ENCODE peak calls at places on chromosomes 4 and X, in ten cellular contexts. One of them, this sample, is unnamed.
A peak's percentile ranks its signal among the peaks of the same experiment; 100 is the strongest.

GRCh38 chrX:154545673-154546274 is 872 bp downstream of the G6PD start:
- DNase-seq in stomach: no peak
- DNase-seq in RWPE2: no peak
- DNase-seq in colonic mucosa: no peak
- DNase-seq in right lobe of liver: no peak
- DNase-seq in brain microvascular endothelial cell: no peak
- DNase-seq in mucosa of descending colon: peak; percentile 53
- DNase-seq in body of pancreas: no peak
- DNase-seq in fibroblast of the aortic adventitia: no peak
- DNase-seq in epithelial cell of esophagus: no peak
- DNase-seq in this sample: no peak

GRCh38 chr4:86815653-86816052 is 33.5 kb downstream of the SLC10A6 start:
- DNase-seq in mucosa of descending colon: no peak
- DNase-seq in right lobe of liver: no peak
- DNase-seq in colonic mucosa: no peak
- DNase-seq in body of pancreas: no peak
- DNase-seq in brain microvascular endothelial cell: no peak
- DNase-seq in stomach: no peak
- DNase-seq in epithelial cell of esophagus: no peak
- DNase-seq in RWPE2: no peak
- DNase-seq in fibroblast of the aortic adventitia: no peak
- DNase-seq in this sample: no peak

GRCh38 chrX:50718791-50719190 is 95.2 kb downstream of the SHROOM4 start:
- DNase-seq in right lobe of liver: no peak
- DNase-seq in mucosa of descending colon: no peak
- DNase-seq in colonic mucosa: no peak
- DNase-seq in RWPE2: no peak
- DNase-seq in fibroblast of the aortic adventitia: no peak
- DNase-seq in brain microvascular endothelial cell: no peak
- DNase-seq in epithelial cell of esophagus: no peak
- DNase-seq in body of pancreas: no peak
- DNase-seq in stomach: no peak
- DNase-seq in this sample: no peak

GRCh38 chrX:106952988-106953387 is 32.8 kb downstream of the CLDN2 start:
- DNase-seq in stomach: no peak
- DNase-seq in RWPE2: no peak
- DNase-seq in body of pancreas: no peak
- DNase-seq in fibroblast of the aortic adventitia: peak; percentile 54
- DNase-seq in right lobe of liver: no peak
- DNase-seq in colonic mucosa: no peak
- DNase-seq in epithelial cell of esophagus: peak; percentile 24
- DNase-seq in mucosa of descending colon: no peak
- DNase-seq in brain microvascular endothelial cell: no peak
- DNase-seq in this sample: peak; percentile 41

GRCh38 chr4:1505511-1506451 is 99.5 kb upstream of the NKX1-1 start:
- DNase-seq in epithelial cell of esophagus: no peak
- DNase-seq in fibroblast of the aortic adventitia: no peak
- DNase-seq in stomach: no peak
- DNase-seq in colonic mucosa: no peak
- DNase-seq in RWPE2: peak; percentile 37
- DNase-seq in brain microvascular endothelial cell: no peak
- DNase-seq in right lobe of liver: no peak
- DNase-seq in body of pancreas: no peak
- DNase-seq in mucosa of descending colon: no peak
- DNase-seq in this sample: no peak

GRCh38 chr4:16496501-16496900 is 270.2 kb upstream of the TAPT1 start:
- DNase-seq in brain microvascular endothelial cell: peak; percentile 42
- DNase-seq in right lobe of liver: no peak
- DNase-seq in mucosa of descending colon: no peak
- DNase-seq in RWPE2: no peak
- DNase-seq in epithelial cell of esophagus: peak; percentile 35
- DNase-seq in stomach: no peak
- DNase-seq in colonic mucosa: no peak
- DNase-seq in body of pancreas: no peak
- DNase-seq in fibroblast of the aortic adventitia: peak; percentile 62
- DNase-seq in this sample: peak; percentile 70

GRCh38 chrX:2423899-2424298 is 76.9 kb downstream of the DHRSX start:
- DNase-seq in mucosa of descending colon: no peak
- DNase-seq in RWPE2: no peak
- DNase-seq in brain microvascular endothelial cell: no peak
- DNase-seq in right lobe of liver: no peak
- DNase-seq in colonic mucosa: no peak
- DNase-seq in body of pancreas: no peak
- DNase-seq in epithelial cell of esophagus: no peak
- DNase-seq in stomach: no peak
- DNase-seq in fibroblast of the aortic adventitia: no peak
- DNase-seq in this sample: no peak

GRCh38 chrX:12741416-12741815 is 49.8 kb upstream of the PRPS2 start:
- DNase-seq in stomach: no peak
- DNase-seq in mucosa of descending colon: no peak
- DNase-seq in right lobe of liver: no peak
- DNase-seq in colonic mucosa: no peak
- DNase-seq in body of pancreas: no peak
- DNase-seq in fibroblast of the aortic adventitia: no peak
- DNase-seq in epithelial cell of esophagus: peak; percentile 91
- DNase-seq in brain microvascular endothelial cell: no peak
- DNase-seq in RWPE2: peak; percentile 38
- DNase-seq in this sample: peak; percentile 1

GRCh38 chr4:123838426-123838825 is 441.8 kb downstream of the SPRY1 start:
- DNase-seq in mucosa of descending colon: no peak
- DNase-seq in body of pancreas: no peak
- DNase-seq in brain microvascular endothelial cell: no peak
- DNase-seq in fibroblast of the aortic adventitia: no peak
- DNase-seq in stomach: no peak
- DNase-seq in epithelial cell of esophagus: no peak
- DNase-seq in RWPE2: no peak
- DNase-seq in right lobe of liver: no peak
- DNase-seq in colonic mucosa: no peak
- DNase-seq in this sample: peak; percentile 45

GRCh38 chrX:120365320-120365719 is 3.4 kb downstream of the ATP1B4 start:
- DNase-seq in stomach: peak; percentile 63
- DNase-seq in body of pancreas: peak; percentile 52
- DNase-seq in mucosa of descending colon: peak; percentile 44
- DNase-seq in RWPE2: no peak
- DNase-seq in brain microvascular endothelial cell: no peak
- DNase-seq in fibroblast of the aortic adventitia: peak; percentile 5
- DNase-seq in epithelial cell of esophagus: peak; percentile 11
- DNase-seq in right lobe of liver: peak; percentile 47
- DNase-seq in colonic mucosa: peak; percentile 47
- DNase-seq in this sample: peak; percentile 14

GRCh38 chr4:52253025-52253424 is 201.9 kb downstream of the SPATA18 start:
- DNase-seq in colonic mucosa: no peak
- DNase-seq in epithelial cell of esophagus: no peak
- DNase-seq in fibroblast of the aortic adventitia: no peak
- DNase-seq in right lobe of liver: no peak
- DNase-seq in brain microvascular endothelial cell: no peak
- DNase-seq in mucosa of descending colon: no peak
- DNase-seq in RWPE2: no peak
- DNase-seq in body of pancreas: no peak
- DNase-seq in stomach: no peak
- DNase-seq in this sample: no peak

GRCh38 chrX:129318375-129318774 is 204.9 kb downstream of the SMARCA1 start:
- DNase-seq in right lobe of liver: no peak
- DNase-seq in colonic mucosa: peak; percentile 23
- DNase-seq in RWPE2: no peak
- DNase-seq in brain microvascular endothelial cell: peak; percentile 26
- DNase-seq in epithelial cell of esophagus: peak; percentile 36
- DNase-seq in body of pancreas: no peak
- DNase-seq in fibroblast of the aortic adventitia: peak; percentile 26
- DNase-seq in mucosa of descending colon: no peak
- DNase-seq in stomach: no peak
- DNase-seq in this sample: peak; percentile 29

GRCh38 chr4:147194107-147194506 is 248.4 kb upstream of the TTC29 start:
- DNase-seq in RWPE2: no peak
- DNase-seq in brain microvascular endothelial cell: peak; percentile 38
- DNase-seq in colonic mucosa: no peak
- DNase-seq in body of pancreas: no peak
- DNase-seq in mucosa of descending colon: no peak
- DNase-seq in stomach: no peak
- DNase-seq in epithelial cell of esophagus: no peak
- DNase-seq in right lobe of liver: no peak
- DNase-seq in fibroblast of the aortic adventitia: peak; percentile 14
- DNase-seq in this sample: no peak

GRCh38 chrX:63754141-63754859 is 30.7 kb downstream of the ARHGEF9 start:
- DNase-seq in body of pancreas: no peak
- DNase-seq in stomach: no peak
- DNase-seq in mucosa of descending colon: no peak
- DNase-seq in colonic mucosa: peak; percentile 36
- DNase-seq in fibroblast of the aortic adventitia: peak; percentile 26
- DNase-seq in RWPE2: no peak
- DNase-seq in right lobe of liver: peak; percentile 31
- DNase-seq in brain microvascular endothelial cell: no peak
- DNase-seq in epithelial cell of esophagus: peak; percentile 6
- DNase-seq in this sample: no peak

GRCh38 chr4:148355442-148356123 is 86.6 kb downstream of the NR3C2 start:
- DNase-seq in brain microvascular endothelial cell: no peak
- DNase-seq in right lobe of liver: peak; percentile 34
- DNase-seq in fibroblast of the aortic adventitia: no peak
- DNase-seq in mucosa of descending colon: no peak
- DNase-seq in RWPE2: no peak
- DNase-seq in colonic mucosa: no peak
- DNase-seq in body of pancreas: no peak
- DNase-seq in stomach: no peak
- DNase-seq in epithelial cell of esophagus: no peak
- DNase-seq in this sample: no peak

GRCh38 chr4:102815981-102816380 is 11.4 kb downstream of the UBE2D3 start:
- DNase-seq in stomach: no peak
- DNase-seq in body of pancreas: no peak
- DNase-seq in mucosa of descending colon: no peak
- DNase-seq in colonic mucosa: no peak
- DNase-seq in fibroblast of the aortic adventitia: peak; percentile 74
- DNase-seq in right lobe of liver: no peak
- DNase-seq in brain microvascular endothelial cell: peak; percentile 69
- DNase-seq in RWPE2: no peak
- DNase-seq in epithelial cell of esophagus: peak; percentile 86
- DNase-seq in this sample: peak; percentile 95

GRCh38 chr4:102823464-102823863 is 3.9 kb downstream of the UBE2D3 start:
- DNase-seq in epithelial cell of esophagus: no peak
- DNase-seq in right lobe of liver: no peak
- DNase-seq in stomach: no peak
- DNase-seq in brain microvascular endothelial cell: no peak
- DNase-seq in colonic mucosa: no peak
- DNase-seq in mucosa of descending colon: no peak
- DNase-seq in body of pancreas: no peak
- DNase-seq in fibroblast of the aortic adventitia: no peak
- DNase-seq in RWPE2: no peak
- DNase-seq in this sample: no peak

GRCh38 chr4:102817021-102817605 is 10.2 kb downstream of the UBE2D3 start:
- DNase-seq in body of pancreas: no peak
- DNase-seq in colonic mucosa: no peak
- DNase-seq in fibroblast of the aortic adventitia: no peak
- DNase-seq in stomach: no peak
- DNase-seq in brain microvascular endothelial cell: no peak
- DNase-seq in right lobe of liver: no peak
- DNase-seq in RWPE2: no peak
- DNase-seq in epithelial cell of esophagus: peak; percentile 69
- DNase-seq in mucosa of descending colon: no peak
- DNase-seq in this sample: peak; percentile 32

GRCh38 chr4:102817613-102818268 is 9.6 kb downstream of the UBE2D3 start:
- DNase-seq in colonic mucosa: no peak
- DNase-seq in stomach: no peak
- DNase-seq in brain microvascular endothelial cell: no peak
- DNase-seq in fibroblast of the aortic adventitia: no peak
- DNase-seq in mucosa of descending colon: no peak
- DNase-seq in RWPE2: no peak
- DNase-seq in body of pancreas: no peak
- DNase-seq in epithelial cell of esophagus: peak; percentile 20
- DNase-seq in right lobe of liver: no peak
- DNase-seq in this sample: no peak

GRCh38 chr4:102819588-102820365 is 7.6 kb downstream of the UBE2D3 start:
- DNase-seq in body of pancreas: no peak
- DNase-seq in stomach: no peak
- DNase-seq in fibroblast of the aortic adventitia: no peak
- DNase-seq in colonic mucosa: no peak
- DNase-seq in RWPE2: no peak
- DNase-seq in epithelial cell of esophagus: no peak
- DNase-seq in mucosa of descending colon: no peak
- DNase-seq in brain microvascular endothelial cell: peak; percentile 67
- DNase-seq in right lobe of liver: no peak
- DNase-seq in this sample: peak; percentile 20
- H3K4me3 ChIP-seq in body of pancreas: no peak overlapping the region
- H3K4me3 ChIP-seq in stomach: no peak overlapping the region
- H3K4me3 ChIP-seq in fibroblast of the aortic adventitia: no peak overlapping the region
- H3K4me3 ChIP-seq in colonic mucosa: no peak overlapping the region
- H3K4me3 ChIP-seq in RWPE2: no peak overlapping the region
- H3K4me3 ChIP-seq in epithelial cell of esophagus: no peak overlapping the region
- H3K4me3 ChIP-seq in mucosa of descending colon: no peak overlapping the region
- H3K4me3 ChIP-seq in brain microvascular endothelial cell: no peak overlapping the region
- H3K4me3 ChIP-seq in right lobe of liver: no peak overlapping the region
- H3K4me3 ChIP-seq in this sample: no peak overlapping the region

GRCh38 chr4:186067757-186068385 is 1.1 kb upstream of the TLR3 start:
- DNase-seq in colonic mucosa: peak; percentile 66
- DNase-seq in RWPE2: no peak
- DNase-seq in fibroblast of the aortic adventitia: peak; percentile 63
- DNase-seq in body of pancreas: peak; percentile 79
- DNase-seq in right lobe of liver: peak; percentile 66
- DNase-seq in mucosa of descending colon: no peak
- DNase-seq in stomach: peak; percentile 79
- DNase-seq in epithelial cell of esophagus: peak; percentile 56
- DNase-seq in brain microvascular endothelial cell: peak; percentile 58
- DNase-seq in this sample: peak; percentile 57
- TF ChIP-seq CTCF in colonic mucosa: peak; percentile 49
- TF ChIP-seq CTCF in RWPE2: peak; percentile 40
- TF ChIP-seq CTCF in fibroblast of the aortic adventitia: peak; percentile 62
- TF ChIP-seq CTCF in body of pancreas: peak; percentile 48
- TF ChIP-seq CTCF in right lobe of liver: peak; percentile 77
- TF ChIP-seq CTCF in mucosa of descending colon: peak; percentile 31
- TF ChIP-seq CTCF in stomach: peak; percentile 50
- TF ChIP-seq CTCF in epithelial cell of esophagus: peak; percentile 44
- TF ChIP-seq CTCF in brain microvascular endothelial cell: peak; percentile 74
- TF ChIP-seq CTCF in this sample: peak; percentile 44

DNA sequence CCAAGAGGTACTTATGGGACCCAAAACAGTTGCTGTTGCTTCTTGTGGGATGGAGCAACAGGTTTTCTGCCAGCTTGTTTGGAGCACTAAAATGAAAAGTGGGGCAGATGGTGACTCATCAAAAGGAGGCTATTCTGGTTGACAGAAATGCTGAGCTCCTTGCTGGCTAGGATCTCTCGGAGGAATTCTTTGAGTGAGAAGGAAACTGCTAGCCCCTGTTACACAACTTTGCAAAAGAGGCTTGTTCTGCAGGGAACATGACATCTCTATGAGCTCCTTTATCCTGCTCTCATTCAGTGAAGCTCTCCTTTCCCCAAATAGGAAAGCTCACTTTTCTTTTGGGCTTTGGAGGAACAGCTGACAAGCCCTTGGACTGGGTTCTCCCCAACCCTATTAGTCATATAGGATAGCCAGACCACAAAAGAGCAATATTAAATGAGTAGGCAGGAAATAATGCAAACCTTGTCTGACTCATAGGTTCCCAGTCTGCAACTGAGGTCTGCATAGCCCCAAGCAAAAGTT is 108.3 kb downstream of the CDS1 start:
- DNase-seq in fibroblast of the aortic adventitia: peak; percentile 99
- DNase-seq in brain microvascular endothelial cell: peak; percentile 88
- DNase-seq in mucosa of descending colon: no peak
- DNase-seq in epithelial cell of esophagus: peak; percentile 94
- DNase-seq in right lobe of liver: no peak
- DNase-seq in colonic mucosa: no peak
- DNase-seq in RWPE2: no peak
- DNase-seq in body of pancreas: no peak
- DNase-seq in stomach: no peak
- DNase-seq in this sample: peak; percentile 97
- H3K4me3 ChIP-seq in fibroblast of the aortic adventitia: no peak overlapping the region
- H3K4me3 ChIP-seq in brain microvascular endothelial cell: peak overlapping the region; percentile 2
- H3K4me3 ChIP-seq in mucosa of descending colon: no peak overlapping the region
- H3K4me3 ChIP-seq in epithelial cell of esophagus: no peak overlapping the region
- H3K4me3 ChIP-seq in right lobe of liver: no peak overlapping the region
- H3K4me3 ChIP-seq in colonic mucosa: no peak overlapping the region
- H3K4me3 ChIP-seq in RWPE2: no peak overlapping the region
- H3K4me3 ChIP-seq in body of pancreas: no peak overlapping the region
- H3K4me3 ChIP-seq in stomach: no peak overlapping the region
- H3K4me3 ChIP-seq in this sample: no peak overlapping the region

GRCh38 chr4:107380836-107381438 is 339.1 kb downstream of the PAPSS1 start:
- DNase-seq in colonic mucosa: no peak
- DNase-seq in brain microvascular endothelial cell: no peak
- DNase-seq in stomach: no peak
- DNase-seq in mucosa of descending colon: no peak
- DNase-seq in right lobe of liver: no peak
- DNase-seq in RWPE2: no peak
- DNase-seq in epithelial cell of esophagus: no peak
- DNase-seq in body of pancreas: no peak
- DNase-seq in fibroblast of the aortic adventitia: no peak
- DNase-seq in this sample: peak; percentile 11
- TF ChIP-seq CTCF in colonic mucosa: no peak
- TF ChIP-seq CTCF in brain microvascular endothelial cell: peak; percentile 24
- TF ChIP-seq CTCF in stomach: no peak
- TF ChIP-seq CTCF in mucosa of descending colon: no peak
- TF ChIP-seq CTCF in right lobe of liver: no peak
- TF ChIP-seq CTCF in RWPE2: no peak
- TF ChIP-seq CTCF in epithelial cell of esophagus: no peak
- TF ChIP-seq CTCF in body of pancreas: no peak
- TF ChIP-seq CTCF in fibroblast of the aortic adventitia: no peak
- TF ChIP-seq CTCF in this sample: peak; percentile 15